ENCODE peak calls at places on chromosome 2, in eight cellular contexts. P is aorta; C is naive thymus-derived CD8-positive, alpha-beta T cell; K is Panc1; E is activated gamma-delta T cell treated with Interleukin-2 at 50 U/mL for 16 hours; V is mesothelial cell of epicardium; H is NCI-H2029 treated with DMSO at 0.1 percent for 48 hours; M is iris pigment epithelial cell. D is an unnamed sample.

GRCh38 chr2:39515897-39516346 is 78.8 kb upstream of the MAP4K3 start:
- DNase-seq in V (no peak), E (no peak), C (no peak), K (no peak), P (no peak), M (no peak), H (no peak), D (no peak)

GRCh38 chr2:197137826-197138480 is 172.6 kb downstream of the ANKRD44 start:
- DNase-seq in M (peak; percentile 32), H (no peak), K (peak; percentile 39), E (no peak), P (no peak), V (no peak), C (no peak), D (no peak)

GRCh38 chr2:127012215-127012614 is 94.7 kb downstream of the BIN1 start:
- DNase-seq in M (no peak), H (no peak), C (no peak), V (no peak), P (no peak), E (no peak), K (no peak), D (no peak)

GRCh38 chr2:234980476-234981187 is 28.8 kb downstream of the SH3BP4 start:
- DNase-seq in C (no peak), E (no peak), H (peak; percentile 55), P (no peak), M (peak; percentile 59), V (no peak), K (no peak), D (no peak)

GRCh38 chr2:125526093-125526492 is 1129.9 kb upstream of the GYPC start:
- DNase-seq in P (no peak), C (no peak), H (no peak), K (no peak), E (no peak), M (no peak), V (no peak), D (no peak)

GRCh38 chr2:163565192-163565591 is 170.6 kb downstream of the FIGN start:
- DNase-seq in K (no peak), E (no peak), P (no peak), C (no peak), M (no peak), V (no peak), H (no peak), D (no peak)

GRCh38 chr2:69946351-69947077 is 14.9 kb downstream of the ASPRV1 start:
- DNase-seq in H (no peak), E (peak; percentile 62), P (no peak), C (peak; percentile 36), M (peak; percentile 60), K (peak; percentile 83), V (no peak), D (no peak)

GRCh38 chr2:109196081-109196875 is 67.3 kb downstream of the SH3RF3 start:
- DNase-seq in P (no peak), V (no peak), C (no peak), K (no peak), E (no peak), H (no peak), M (no peak), D (peak; percentile 53)

GRCh38 chr2:191907545-191907944 is 60.7 kb upstream of the CAVIN2 start:
- DNase-seq in P (no peak), K (no peak), C (no peak), M (no peak), H (no peak), E (no peak), V (no peak), D (no peak)

GRCh38 chr2:154565433-154565832 is 133.1 kb upstream of the KCNJ3 start:
- DNase-seq in H (no peak), K (no peak), P (no peak), E (no peak), V (no peak), C (no peak), M (no peak), D (no peak)

GRCh38 chr2:211454684-211455083 is 898.3 kb downstream of the CPS1 start:
- DNase-seq in E (no peak), V (no peak), H (no peak), M (no peak), K (no peak), C (no peak), P (no peak), D (no peak)

GRCh38 chr2:173419506-173419905 is 64.8 kb downstream of the CDCA7 start:
- DNase-seq in P (no peak), K (no peak), H (no peak), M (no peak), C (no peak), E (no peak), V (no peak), D (no peak)

GRCh38 chr2:12607971-12608370 is 108.8 kb upstream of the TRIB2 start:
- DNase-seq in M (peak; percentile 43), C (no peak), E (no peak), V (no peak), P (no peak), H (no peak), K (no peak), D (no peak)

GRCh38 chr2:24342110-24342910 is 18.0 kb downstream of the ITSN2 start:
- DNase-seq in P (no peak), C (no peak), K (no peak), E (no peak), V (no peak), H (no peak), M (peak; percentile 53), D (no peak)

GRCh38 chr2:9153589-9153988 is 53.0 kb upstream of the ASAP2 start:
- DNase-seq in H (no peak), K (no peak), P (peak; percentile 38), E (no peak), M (peak; percentile 41), V (no peak), C (no peak), D (peak; percentile 54)

GRCh38 chr2:160968183-160968582 is 192.0 kb upstream of the TANK start:
- DNase-seq in V (no peak), H (no peak), E (no peak), M (peak; percentile 17), P (no peak), K (no peak), C (no peak), D (no peak)

GRCh38 chr2:226725096-226725495 is 74.5 kb downstream of the IRS1 start:
- DNase-seq in C (no peak), P (no peak), E (no peak), H (no peak), K (no peak), V (no peak), M (peak; percentile 22), D (no peak)

GRCh38 chr2:10414000-10414451 is 34.1 kb downstream of the ODC1 start:
- DNase-seq in E (no peak), M (peak; percentile 69), P (no peak), K (no peak), V (no peak), H (no peak), C (no peak), D (no peak)

D was measured in tibial artery.